ENCODE peak calls at places on chromosome X, in eight cellular contexts. One of them, this sample, is unnamed.

GRCh38 chrX:150155396-150156048 is 207.6 kb upstream of the MAMLD1 start:
- DNase-seq in spleen: no peak
- DNase-seq in body of pancreas: no peak
- DNase-seq in H54: peak; percentile 52
- DNase-seq in transverse colon: peak; percentile 40
- DNase-seq in esophagus muscularis mucosa: peak; percentile 17
- DNase-seq in heart left ventricle: peak; percentile 23
- DNase-seq in esophagus squamous epithelium: no peak
- DNase-seq in this sample: peak; percentile 58

GRCh38 chrX:13764765-13765164 is 30.2 kb downstream of the OFD1 start:
- DNase-seq in body of pancreas: peak; percentile 52
- DNase-seq in H54: no peak
- DNase-seq in transverse colon: no peak
- DNase-seq in spleen: no peak
- DNase-seq in heart left ventricle: peak; percentile 18
- DNase-seq in esophagus muscularis mucosa: no peak
- DNase-seq in esophagus squamous epithelium: no peak
- DNase-seq in this sample: no peak

GRCh38 chrX:13692771-13693231 is 3.9 kb downstream of the RAB9A start:
- DNase-seq in body of pancreas: no peak
- DNase-seq in spleen: no peak
- DNase-seq in esophagus muscularis mucosa: no peak
- DNase-seq in heart left ventricle: no peak
- DNase-seq in transverse colon: no peak
- DNase-seq in H54: no peak
- DNase-seq in esophagus squamous epithelium: no peak
- DNase-seq in this sample: no peak

GRCh38 chrX:77740376-77740905 is 45.6 kb downstream of the ATRX start:
- DNase-seq in esophagus squamous epithelium: no peak
- DNase-seq in transverse colon: no peak
- DNase-seq in heart left ventricle: no peak
- DNase-seq in spleen: no peak
- DNase-seq in esophagus muscularis mucosa: no peak
- DNase-seq in H54: no peak
- DNase-seq in body of pancreas: no peak
- DNase-seq in this sample: no peak

GRCh38 chrX:14491689-14492088 is 37.6 kb upstream of the GLRA2 start:
- DNase-seq in spleen: no peak
- DNase-seq in esophagus squamous epithelium: no peak
- DNase-seq in transverse colon: no peak
- DNase-seq in H54: no peak
- DNase-seq in heart left ventricle: no peak
- DNase-seq in esophagus muscularis mucosa: no peak
- DNase-seq in body of pancreas: no peak
- DNase-seq in this sample: no peak

GRCh38 chrX:129565046-129565649 is 25.1 kb downstream of the OCRL start:
- DNase-seq in H54: no peak
- DNase-seq in esophagus muscularis mucosa: no peak
- DNase-seq in heart left ventricle: peak; percentile 6
- DNase-seq in esophagus squamous epithelium: no peak
- DNase-seq in spleen: no peak
- DNase-seq in body of pancreas: no peak
- DNase-seq in transverse colon: no peak
- DNase-seq in this sample: no peak

GRCh38 chrX:108139303-108139702 is 47.7 kb downstream of the ATG4A start:
- DNase-seq in transverse colon: no peak
- DNase-seq in heart left ventricle: no peak
- DNase-seq in body of pancreas: no peak
- DNase-seq in H54: no peak
- DNase-seq in esophagus squamous epithelium: no peak
- DNase-seq in esophagus muscularis mucosa: no peak
- DNase-seq in spleen: no peak
- DNase-seq in this sample: no peak

GRCh38 chrX:103533428-103534216 is 14.3 kb upstream of the RAB40A start:
- DNase-seq in body of pancreas: peak; percentile 75
- DNase-seq in esophagus squamous epithelium: no peak
- DNase-seq in transverse colon: peak; percentile 83
- DNase-seq in heart left ventricle: peak; percentile 45
- DNase-seq in spleen: peak; percentile 81
- DNase-seq in esophagus muscularis mucosa: peak; percentile 94
- DNase-seq in H54: no peak
- DNase-seq in this sample: peak; percentile 80

GRCh38 chrX:154026136-154026806 is 6.6 kb upstream of the IRAK1 start:
- DNase-seq in transverse colon: no peak
- DNase-seq in H54: no peak
- DNase-seq in spleen: no peak
- DNase-seq in heart left ventricle: no peak
- DNase-seq in esophagus muscularis mucosa: no peak
- DNase-seq in body of pancreas: no peak
- DNase-seq in esophagus squamous epithelium: no peak
- DNase-seq in this sample: no peak

GRCh38 chrX:64205735-64206491 is 405 bp upstream of the AMER1 start:
- DNase-seq in heart left ventricle: peak; percentile 93
- DNase-seq in spleen: peak; percentile 95
- DNase-seq in transverse colon: peak; percentile 95
- DNase-seq in H54: peak; percentile 71
- DNase-seq in body of pancreas: peak; percentile 95
- DNase-seq in esophagus muscularis mucosa: peak; percentile 97
- DNase-seq in esophagus squamous epithelium: peak; percentile 36
- DNase-seq in this sample: peak; percentile 95

GRCh38 chrX:24169211-24169610 is 19.7 kb downstream of the ZFX start:
- DNase-seq in spleen: no peak
- DNase-seq in H54: no peak
- DNase-seq in heart left ventricle: no peak
- DNase-seq in esophagus squamous epithelium: no peak
- DNase-seq in esophagus muscularis mucosa: no peak
- DNase-seq in transverse colon: no peak
- DNase-seq in body of pancreas: no peak
- DNase-seq in this sample: no peak

GRCh38 chrX:283115-283845 is 2.1 kb downstream of the PLCXD1 start:
- DNase-seq in spleen: peak; percentile 96
- DNase-seq in esophagus muscularis mucosa: peak; percentile 99
- DNase-seq in heart left ventricle: peak; percentile 91
- DNase-seq in transverse colon: peak; percentile 92
- DNase-seq in body of pancreas: peak; percentile 93
- DNase-seq in esophagus squamous epithelium: no peak
- DNase-seq in H54: peak; percentile 72
- DNase-seq in this sample: peak; percentile 88

GRCh38 chrX:56812515-56813105 is 83.6 kb downstream of the NBDY start:
- DNase-seq in body of pancreas: no peak
- DNase-seq in spleen: no peak
- DNase-seq in esophagus muscularis mucosa: no peak
- DNase-seq in esophagus squamous epithelium: no peak
- DNase-seq in transverse colon: no peak
- DNase-seq in heart left ventricle: no peak
- DNase-seq in H54: no peak
- DNase-seq in this sample: no peak

GRCh38 chrX:56788229-56788628 is 59.2 kb downstream of the NBDY start:
- DNase-seq in heart left ventricle: no peak
- DNase-seq in H54: no peak
- DNase-seq in esophagus muscularis mucosa: no peak
- DNase-seq in esophagus squamous epithelium: no peak
- DNase-seq in spleen: peak; percentile 71
- DNase-seq in transverse colon: peak; percentile 6
- DNase-seq in body of pancreas: no peak
- DNase-seq in this sample: no peak

GRCh38 chrX:28010875-28011274 is 29.6 kb upstream of the DCAF8L1 start:
- DNase-seq in spleen: no peak
- DNase-seq in H54: no peak
- DNase-seq in esophagus muscularis mucosa: no peak
- DNase-seq in esophagus squamous epithelium: no peak
- DNase-seq in heart left ventricle: no peak
- DNase-seq in transverse colon: no peak
- DNase-seq in body of pancreas: no peak
- DNase-seq in this sample: no peak

GRCh38 chrX:68490644-68491043 is 8.2 kb upstream of the YIPF6 start:
- DNase-seq in H54: peak; percentile 30
- DNase-seq in body of pancreas: peak; percentile 4
- DNase-seq in spleen: no peak
- DNase-seq in heart left ventricle: no peak
- DNase-seq in esophagus muscularis mucosa: no peak
- DNase-seq in esophagus squamous epithelium: no peak
- DNase-seq in transverse colon: no peak
- DNase-seq in this sample: no peak

GRCh38 chrX:79592259-79592658 is 225.1 kb upstream of the ITM2A start:
- DNase-seq in transverse colon: no peak
- DNase-seq in H54: no peak
- DNase-seq in esophagus muscularis mucosa: no peak
- DNase-seq in spleen: no peak
- DNase-seq in heart left ventricle: no peak
- DNase-seq in esophagus squamous epithelium: no peak
- DNase-seq in body of pancreas: no peak
- DNase-seq in this sample: no peak

GRCh38 chrX:44484607-44485146 is 58.0 kb downstream of the FUNDC1 start:
- DNase-seq in H54: no peak
- DNase-seq in esophagus muscularis mucosa: no peak
- DNase-seq in body of pancreas: no peak
- DNase-seq in spleen: no peak
- DNase-seq in transverse colon: no peak
- DNase-seq in esophagus squamous epithelium: no peak
- DNase-seq in heart left ventricle: no peak
- DNase-seq in this sample: no peak

GRCh38 chrX:66731398-66731797 is 92.5 kb upstream of the EDA2R start:
- DNase-seq in esophagus squamous epithelium: no peak
- DNase-seq in esophagus muscularis mucosa: no peak
- DNase-seq in heart left ventricle: no peak
- DNase-seq in body of pancreas: no peak
- DNase-seq in transverse colon: no peak
- DNase-seq in spleen: no peak
- DNase-seq in H54: no peak
- DNase-seq in this sample: no peak

GRCh38 chrX:122552291-122552800 is 631.7 kb upstream of the GRIA3 start:
- DNase-seq in esophagus squamous epithelium: no peak
- DNase-seq in esophagus muscularis mucosa: no peak
- DNase-seq in transverse colon: no peak
- DNase-seq in heart left ventricle: no peak
- DNase-seq in body of pancreas: no peak
- DNase-seq in H54: no peak
- DNase-seq in spleen: no peak
- DNase-seq in this sample: no peak

DNA sequence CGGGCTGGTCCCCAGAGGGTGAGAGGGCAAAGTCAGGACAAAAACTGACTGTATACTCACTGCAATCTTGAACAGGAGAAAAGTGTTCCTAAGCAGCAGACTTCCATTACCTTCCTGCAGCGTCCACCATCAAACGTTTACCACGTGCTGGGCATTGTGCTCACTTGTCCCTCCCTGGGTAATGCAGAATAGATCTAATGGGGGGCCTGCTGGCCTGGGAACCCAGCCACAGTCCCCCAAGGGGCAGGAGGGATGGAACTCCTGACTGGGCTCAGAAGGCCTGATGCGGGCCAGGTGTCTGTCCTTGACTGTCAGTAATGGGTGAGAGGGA is 37.6 kb upstream of the FAM156A start:
- DNase-seq in spleen: no peak
- DNase-seq in body of pancreas: no peak
- DNase-seq in transverse colon: no peak
- DNase-seq in heart left ventricle: no peak
- DNase-seq in esophagus squamous epithelium: no peak
- DNase-seq in H54: no peak
- DNase-seq in esophagus muscularis mucosa: no peak
- DNase-seq in this sample: no peak
- TF ChIP-seq POLR2A in spleen: no peak
- TF ChIP-seq POLR2A in body of pancreas: no peak
- TF ChIP-seq POLR2A in transverse colon: no peak
- TF ChIP-seq POLR2A in heart left ventricle: no peak
- TF ChIP-seq POLR2A in esophagus squamous epithelium: no peak
- TF ChIP-seq POLR2A in H54: no peak
- TF ChIP-seq POLR2A in esophagus muscularis mucosa: no peak
- TF ChIP-seq POLR2A in this sample: no peak

GRCh38 chrX:10620121-10620699 is at the start of gene MID1:
- DNase-seq in heart left ventricle: peak; percentile 78
- DNase-seq in H54: no peak
- DNase-seq in esophagus squamous epithelium: no peak
- DNase-seq in transverse colon: peak; percentile 68
- DNase-seq in esophagus muscularis mucosa: no peak
- DNase-seq in spleen: peak; percentile 71
- DNase-seq in body of pancreas: peak; percentile 73
- DNase-seq in this sample: peak; percentile 82
- TF ChIP-seq POLR2A in heart left ventricle: no peak
- TF ChIP-seq POLR2A in H54: no peak
- TF ChIP-seq POLR2A in esophagus squamous epithelium: peak; percentile 30
- TF ChIP-seq POLR2A in transverse colon: peak; percentile 38
- TF ChIP-seq POLR2A in esophagus muscularis mucosa: no peak
- TF ChIP-seq POLR2A in spleen: no peak
- TF ChIP-seq POLR2A in body of pancreas: peak; percentile 33
- TF ChIP-seq POLR2A in this sample: no peak

GRCh38 chrX:48574270-48575266 is at the start of gene RBM3:
- DNase-seq in transverse colon: peak; percentile 94
- DNase-seq in body of pancreas: peak; percentile 94
- DNase-seq in esophagus muscularis mucosa: peak; percentile 98
- DNase-seq in spleen: peak; percentile 97
- DNase-seq in esophagus squamous epithelium: peak; percentile 52
- DNase-seq in H54: peak; percentile 52
- DNase-seq in heart left ventricle: peak; percentile 93
- DNase-seq in this sample: peak; percentile 92
- TF ChIP-seq POLR2A in transverse colon: peak; percentile 91
- TF ChIP-seq POLR2A in body of pancreas: peak; percentile 96
- TF ChIP-seq POLR2A in esophagus muscularis mucosa: peak; percentile 85
- TF ChIP-seq POLR2A in spleen: peak; percentile 61
- TF ChIP-seq POLR2A in esophagus squamous epithelium: peak; percentile 92
- TF ChIP-seq POLR2A in H54: peak; percentile 65
- TF ChIP-seq POLR2A in heart left ventricle: peak; percentile 25
- TF ChIP-seq POLR2A in this sample: peak; percentile 90

GRCh38 chrX:46228389-46228788 is 316.8 kb downstream of the ZNF674 start:
- DNase-seq in spleen: no peak
- DNase-seq in H54: no peak
- DNase-seq in transverse colon: no peak
- DNase-seq in heart left ventricle: no peak
- DNase-seq in esophagus squamous epithelium: no peak
- DNase-seq in esophagus muscularis mucosa: no peak
- DNase-seq in body of pancreas: no peak
- DNase-seq in this sample: no peak
- TF ChIP-seq POLR2A in spleen: no peak
- TF ChIP-seq POLR2A in H54: no peak
- TF ChIP-seq POLR2A in transverse colon: no peak
- TF ChIP-seq POLR2A in heart left ventricle: no peak
- TF ChIP-seq POLR2A in esophagus squamous epithelium: no peak
- TF ChIP-seq POLR2A in esophagus muscularis mucosa: no peak
- TF ChIP-seq POLR2A in body of pancreas: no peak
- TF ChIP-seq POLR2A in this sample: no peak

DNA sequence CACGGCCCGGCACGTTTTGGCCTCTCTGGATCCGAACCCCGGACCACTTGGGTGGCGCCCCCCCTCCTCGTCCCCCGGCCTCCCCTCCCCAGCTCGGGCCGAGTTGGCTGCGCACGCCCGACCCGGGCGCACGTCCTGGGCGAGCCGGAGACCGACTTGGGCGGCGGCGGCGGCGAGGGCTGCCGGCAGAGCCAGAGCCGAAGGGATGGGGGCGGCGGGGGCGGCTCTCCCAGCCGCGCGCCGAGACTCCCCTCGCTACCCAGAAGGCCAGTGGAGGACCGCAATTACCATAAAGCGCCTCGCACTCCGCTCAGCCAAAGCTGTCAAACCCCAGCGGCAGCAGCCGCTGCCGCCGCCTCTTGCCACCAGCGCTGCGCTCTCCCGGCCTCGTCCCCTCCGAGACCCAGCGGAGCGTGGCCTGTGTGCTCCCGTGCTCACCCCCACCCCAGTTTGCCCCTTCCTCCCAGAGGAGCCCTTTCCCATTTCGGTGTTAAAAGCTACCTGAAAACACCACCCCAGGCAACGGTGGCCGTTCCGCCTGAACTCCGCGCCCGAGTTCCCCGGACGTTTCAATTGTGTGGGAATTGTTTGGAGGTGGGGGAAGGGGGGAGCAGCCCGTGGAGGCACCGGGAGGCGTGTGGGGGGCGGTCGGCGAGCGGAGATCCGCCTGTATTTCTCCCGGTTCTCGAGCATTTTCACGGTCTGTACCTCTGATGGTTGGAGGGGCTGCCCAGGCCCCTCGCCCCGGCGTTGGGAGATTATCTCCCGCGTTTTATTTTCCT is 697 bp upstream of the BCOR start:
- DNase-seq in esophagus muscularis mucosa: no peak
- DNase-seq in H54: no peak
- DNase-seq in heart left ventricle: peak; percentile 42
- DNase-seq in esophagus squamous epithelium: no peak
- DNase-seq in transverse colon: peak; percentile 58
- DNase-seq in spleen: peak; percentile 89
- DNase-seq in body of pancreas: peak; percentile 69
- DNase-seq in this sample: peak; percentile 71
- TF ChIP-seq POLR2A in esophagus muscularis mucosa: no peak
- TF ChIP-seq POLR2A in H54: no peak
- TF ChIP-seq POLR2A in heart left ventricle: no peak
- TF ChIP-seq POLR2A in esophagus squamous epithelium: peak; percentile 29
- TF ChIP-seq POLR2A in transverse colon: peak; percentile 67
- TF ChIP-seq POLR2A in spleen: no peak
- TF ChIP-seq POLR2A in body of pancreas: peak; percentile 61
- TF ChIP-seq POLR2A in this sample: peak; percentile 54